ENCODE peak calls at places on chromosomes 4 and X, in four cellular contexts. Z is GM12865, P is IMR-90, E is cardiac fibroblast. Y is an unnamed sample.
A peak's percentile ranks its signal among the peaks of the same experiment; 100 is the strongest.

GRCh38 chr4:138561906-138562305 is 319.8 kb upstream of the SLC7A11 start:
- DNase-seq in Z (no peak), P (no peak), E (no peak), Y (no peak)

GRCh38 chr4:155758500-155759371 is at the start of gene GUCY1B1:
- DNase-seq in Z (peak; percentile 83), P (peak; percentile 94), E (peak; percentile 96), Y (peak; percentile 92)

GRCh38 chr4:108529984-108530901 is 90.1 kb upstream of the RPL34 start:
- DNase-seq in Z (no peak), P (no peak), E (no peak), Y (no peak)

GRCh38 chrX:87755493-87755892 is 237.9 kb downstream of the KLHL4 start:
- DNase-seq in Z (no peak), P (no peak), E (no peak), Y (no peak)

GRCh38 chr4:8285976-8286718 is 16.6 kb downstream of the HTRA3 start:
- DNase-seq in Z (no peak), P (no peak), E (no peak), Y (no peak)

GRCh38 chrX:110989447-110989846 is 106.5 kb upstream of the PAK3 start:
- DNase-seq in Z (no peak), P (no peak), E (no peak), Y (no peak)

GRCh38 chr4:37973481-37973880 is 13.3 kb downstream of the PTTG2 start:
- DNase-seq in Z (no peak), P (no peak), E (no peak), Y (no peak)

GRCh38 chr4:15706646-15707362 is 3.9 kb downstream of the BST1 start:
- DNase-seq in Z (no peak), P (peak; percentile 58), E (peak; percentile 35), Y (peak; percentile 59)

GRCh38 chr4:152352645-152353116 is 183.2 kb downstream of the FBXW7 start:
- DNase-seq in Z (peak; percentile 38), P (peak; percentile 97), E (peak; percentile 97), Y (peak; percentile 89)

GRCh38 chr4:84878090-84878489 is 88.4 kb downstream of the WDFY3 start:
- DNase-seq in Z (no peak), P (peak; percentile 89), E (peak; percentile 68), Y (peak; percentile 81)

GRCh38 chr4:74661427-74662171 is 132.7 kb downstream of the BTC start:
- DNase-seq in Z (no peak), P (peak; percentile 35), E (peak; percentile 69), Y (peak; percentile 68)

GRCh38 chr4:87973283-87974169 is 2.0 kb upstream of the SPP1 start:
- DNase-seq in Z (peak; percentile 49), P (peak; percentile 84), E (peak; percentile 65), Y (peak; percentile 80)

GRCh38 chr4:87971866-87972265 is 3.6 kb upstream of the SPP1 start:
- DNase-seq in Z (no peak), P (no peak), E (no peak), Y (no peak)

GRCh38 chr4:87977521-87978278 is 2.2 kb downstream of the SPP1 start:
- DNase-seq in Z (no peak), P (no peak), E (no peak), Y (no peak)

GRCh38 chr4:87975466-87975865 is at the start of gene SPP1:
- DNase-seq in Z (peak; percentile 4), P (peak; percentile 13), E (peak; percentile 6), Y (peak; percentile 29)

GRCh38 chr4:87974856-87975462 is 555 bp upstream of the SPP1 start:
- DNase-seq in Z (no peak), P (peak; percentile 4), E (no peak), Y (no peak)
- H3K4me3 ChIP-seq in Z (no peak overlapping the region), P (no peak overlapping the region), E (no peak overlapping the region), Y (no peak overlapping the region)

GRCh38 chr4:174714393-174715211 is 114.4 kb downstream of the GLRA3 start:
- DNase-seq in Z (peak; percentile 61), P (peak; percentile 7), E (peak; percentile 74), Y (peak; percentile 17)
- TF ChIP-seq CTCF in Z (peak; percentile 73), P (peak; percentile 39), E (peak; percentile 81), Y (peak; percentile 72)

GRCh38 chrX:119467433-119467832 is 811 bp upstream of the SLC25A5 start:
- DNase-seq in Z (no peak), P (no peak), E (no peak), Y (no peak)
- H3K4me3 ChIP-seq in Z (peak overlapping the region; percentile 63), P (no peak overlapping the region), E (no peak overlapping the region), Y (peak overlapping the region; percentile 60)

GRCh38 chrX:149825424-149825823 is 43.7 kb downstream of the MAGEA9 start:
- DNase-seq in Z (peak; percentile 41), P (no peak), E (peak; percentile 17), Y (peak; percentile 1)
- TF ChIP-seq CTCF in Z (peak; percentile 37), P (peak; percentile 20), E (peak; percentile 18), Y (peak; percentile 19)

GRCh38 chrX:112839856-112840255 is 775 bp downstream of the AMOT start:
- DNase-seq in Z (no peak), P (no peak), E (no peak), Y (no peak)
- H3K4me3 ChIP-seq in Z (no peak overlapping the region), P (peak overlapping the region; percentile 76), E (no peak overlapping the region), Y (peak overlapping the region; percentile 80)

GRCh38 chrX:113059714-113060113 is 219.1 kb upstream of the AMOT start:
- DNase-seq in Z (no peak), P (no peak), E (no peak), Y (no peak)
- TF ChIP-seq CTCF in Z (no peak), P (no peak), E (no peak), Y (no peak)

GRCh38 chr4:3871881-3872833 is 106.0 kb downstream of the ADRA2C start:
- DNase-seq in Z (no peak), P (no peak), E (no peak), Y (no peak)
- H3K4me3 ChIP-seq in Z (no peak overlapping the region), P (no peak overlapping the region), E (no peak overlapping the region), Y (no peak overlapping the region)